ENCODE peak calls at places on chromosomes 3 and 15, in seven cellular contexts. K, W, H, S, I, A and Y are unnamed samples.

GRCh38 chr3:197795200-197795599 is 4.1 kb downstream of the LRCH3 start:
- DNase-seq in K (no peak), W (no peak), H (no peak), S (no peak), I (no peak), A (no peak), Y (no peak)

GRCh38 chr3:51953445-51953844 is 1.7 kb upstream of the GPR62 start:
- DNase-seq in K (no peak), W (no peak), H (no peak), S (no peak), I (no peak), A (peak), Y (no peak)

GRCh38 chr3:65210026-65210814 is 522.4 kb upstream of the ADAMTS9 start:
- DNase-seq in K (no peak), W (no peak), H (no peak), S (no peak), I (no peak), A (no peak), Y (no peak)

GRCh38 chr3:111012388-111013248 is 59.0 kb upstream of the NECTIN3 start:
- DNase-seq in K (peak), W (peak), H (no peak), S (no peak), I (no peak), A (no peak), Y (no peak)

GRCh38 chr15:32030795-32031194 is 480 bp downstream of the CHRNA7 start:
- DNase-seq in K (no peak), W (no peak), H (no peak), S (no peak), I (peak), A (no peak), Y (no peak)

GRCh38 chr3:4060064-4060463 is 243.1 kb upstream of the SETMAR start:
- DNase-seq in K (no peak), W (no peak), H (no peak), S (no peak), I (no peak), A (no peak), Y (no peak)

GRCh38 chr3:103385991-103386390 is 951.2 kb downstream of the ZPLD1 start:
- DNase-seq in K (peak), W (no peak), H (no peak), S (no peak), I (no peak), A (no peak), Y (no peak)

GRCh38 chr3:132001036-132001435 is 33.8 kb downstream of the CPNE4 start:
- DNase-seq in K (no peak), W (no peak), H (no peak), S (no peak), I (no peak), A (no peak), Y (no peak)

GRCh38 chr3:136543385-136543784 is 208.8 kb downstream of the STAG1 start:
- DNase-seq in K (no peak), W (no peak), H (no peak), S (no peak), I (no peak), A (no peak), Y (no peak)

GRCh38 chr3:96331341-96331740 is 483.1 kb upstream of the EPHA6 start:
- DNase-seq in K (no peak), W (peak), H (no peak), S (no peak), I (no peak), A (no peak), Y (no peak)

GRCh38 chr3:29972594-29972993 is 633.8 kb upstream of the TGFBR2 start:
- DNase-seq in K (peak), W (no peak), H (no peak), S (no peak), I (no peak), A (peak), Y (no peak)

GRCh38 chr3:102529452-102529851 is 94.6 kb downstream of the ZPLD1 start:
- DNase-seq in K (no peak), W (no peak), H (no peak), S (no peak), I (no peak), A (peak), Y (no peak)

GRCh38 chr3:3023106-3023505 is 87.1 kb downstream of the IL5RA start:
- DNase-seq in K (no peak), W (no peak), H (no peak), S (no peak), I (no peak), A (no peak), Y (no peak)

GRCh38 chr3:40971191-40972168 is 227.8 kb upstream of the CTNNB1 start:
- DNase-seq in K (no peak), W (no peak), H (peak), S (peak), I (peak), A (peak), Y (no peak)

GRCh38 chr3:34216713-34217346 is 418.4 kb downstream of the PDCD6IP start:
- DNase-seq in K (no peak), W (no peak), H (no peak), S (no peak), I (no peak), A (no peak), Y (no peak)

GRCh38 chr3:33430061-33430460 is 10.1 kb downstream of the UBP1 start:
- DNase-seq in K (no peak), W (no peak), H (no peak), S (no peak), I (no peak), A (no peak), Y (no peak)

GRCh38 chr15:63169796-63170195 is 12.5 kb upstream of the RPS27L start:
- DNase-seq in K (no peak), W (no peak), H (no peak), S (no peak), I (no peak), A (no peak), Y (no peak)

GRCh38 chr3:124928333-124929202 is 6.0 kb downstream of the MUC13 start:
- DNase-seq in K (peak), W (peak), H (no peak), S (no peak), I (peak), A (peak), Y (no peak)

GRCh38 chr15:75822685-75823278 is 20.5 kb upstream of the UBE2Q2 start:
- DNase-seq in K (no peak), W (no peak), H (no peak), S (no peak), I (no peak), A (no peak), Y (no peak)

GRCh38 chr3:15983232-15983631 is 185.5 kb upstream of the ANKRD28 start:
- DNase-seq in K (peak), W (no peak), H (no peak), S (no peak), I (no peak), A (peak), Y (peak)

GRCh38 chr3:39592306-39592705 is 124.8 kb downstream of the MOBP start:
- DNase-seq in K (no peak), W (no peak), H (no peak), S (no peak), I (no peak), A (no peak), Y (no peak)

GRCh38 chr3:183116051-183116614 is 16.8 kb upstream of the MCCC1 start:
- DNase-seq in K (peak), W (peak), H (no peak), S (no peak), I (peak), A (no peak), Y (no peak)

GRCh38 chr3:171257251-171258179 is 202.7 kb downstream of the TNIK start:
- DNase-seq in K (no peak), W (no peak), H (no peak), S (no peak), I (peak), A (no peak), Y (no peak)

GRCh38 chr3:128493221-128494151 is 485 bp upstream of the GATA2 start:
- DNase-seq in K (no peak), W (no peak), H (peak), S (no peak), I (no peak), A (no peak), Y (no peak)

GRCh38 chr3:155745795-155746550 is 1.1 kb upstream of the PLCH1 start:
- DNase-seq in K (peak), W (no peak), H (no peak), S (peak), I (no peak), A (no peak), Y (no peak)

GRCh38 chr15:71747128-71748083 is 62.9 kb upstream of the NR2E3 start:
- DNase-seq in K (no peak), W (no peak), H (no peak), S (no peak), I (no peak), A (peak), Y (no peak)